ENCODE peak calls at places on chromosome 17, in seven cellular contexts. O is Panc1, M is tibial artery, U is right lobe of liver, K is cardiac muscle cell, D is left ventricle myocardium inferior, E is Peyer's patch. F is an unnamed sample. For H3K27me3, the result is how much of the 10 kb centered on the place peaks cover.

GRCh38 chr17:81599719-81600486 is 37.0 kb downstream of the NPLOC4 start:
- DNase-seq in O (no peak), M (no peak), U (no peak), K (no peak), D (peak), E (no peak), F (peak)

GRCh38 chr17:72715906-72716572 is 376.4 kb downstream of the SLC39A11 start:
- DNase-seq in O (peak), M (no peak), U (no peak), K (no peak), D (no peak), E (no peak), F (no peak)

GRCh38 chr17:78575340-78575739 is 1.9 kb downstream of the DNAH17 start:
- DNase-seq in O (no peak), M (no peak), U (no peak), K (no peak), D (no peak), E (no peak), F (no peak)

GRCh38 chr17:18167421-18167820 is 16.2 kb upstream of the ALKBH5 start:
- DNase-seq in O (no peak), M (no peak), U (no peak), K (no peak), D (no peak), E (no peak), F (no peak)

GRCh38 chr17:59798111-59798510 is 90.7 kb downstream of the VMP1 start:
- DNase-seq in O (no peak), M (no peak), U (no peak), K (no peak), D (no peak), E (no peak), F (no peak)

GRCh38 chr17:80992077-80992947 is 671 bp downstream of the CHMP6 start:
- DNase-seq in O (no peak), M (no peak), U (no peak), K (peak), D (no peak), E (peak), F (no peak)

GRCh38 chr17:72407336-72408121 is 286.7 kb downstream of the SOX9 start:
- DNase-seq in O (no peak), M (peak), U (no peak), K (no peak), D (peak), E (peak), F (peak)

GRCh38 chr17:47694818-47695663 is 1.1 kb downstream of the TBKBP1 start:
- DNase-seq in O (no peak), M (peak), U (peak), K (peak), D (peak), E (peak), F (peak)

GRCh38 chr17:71251276-71251675 is 869.5 kb upstream of the SOX9 start:
- DNase-seq in O (no peak), M (no peak), U (no peak), K (no peak), D (no peak), E (no peak), F (no peak)

GRCh38 chr17:81523139-81524062 is 4.8 kb upstream of the FSCN2 start:
- DNase-seq in O (no peak), M (peak), U (no peak), K (peak), D (no peak), E (no peak), F (peak)

GRCh38 chr17:76268015-76268749 is 3.0 kb downstream of the UBALD2 start:
- DNase-seq in O (no peak), M (peak), U (peak), K (no peak), D (peak), E (peak), F (peak)

GRCh38 chr17:7587831-7588230 is 2.1 kb downstream of the SOX15 start:
- DNase-seq in O (no peak), M (no peak), U (no peak), K (no peak), D (no peak), E (no peak), F (no peak)

GRCh38 chr17:1555618-1556471 is 6.7 kb downstream of the PITPNA start:
- DNase-seq in O (no peak), M (no peak), U (no peak), K (no peak), D (no peak), E (no peak), F (no peak)

GRCh38 chr17:49209061-49209571 is 1.3 kb downstream of the GNGT2 start:
- DNase-seq in O (no peak), M (no peak), U (no peak), K (no peak), D (no peak), E (no peak), F (no peak)

GRCh38 chr17:9924735-9925191 is 19.7 kb upstream of the RCVRN start:
- DNase-seq in O (peak), M (no peak), U (no peak), K (peak), D (peak), E (no peak), F (no peak)

GRCh38 chr17:16091773-16092172 is 92.1 kb downstream of the TTC19 start:
- DNase-seq in O (no peak), M (no peak), U (no peak), K (no peak), D (no peak), E (no peak), F (no peak)

GRCh38 chr17:63571632-63572310 is 21.5 kb downstream of the DCAF7 start:
- DNase-seq in O (no peak), M (no peak), U (no peak), K (peak), D (no peak), E (no peak), F (no peak)

GRCh38 chr17:15945493-15946209 is 721 bp downstream of the ADORA2B start:
- DNase-seq in O (no peak), M (no peak), U (no peak), K (peak), D (no peak), E (peak), F (peak)

GRCh38 chr17:8799001-8799850 is at the start of gene MFSD6L:
- DNase-seq in O (no peak), M (no peak), U (no peak), K (peak), D (no peak), E (peak), F (no peak)

GRCh38 chr17:36017799-36018198 is at the start of gene CCL23:
- DNase-seq in O (no peak), M (no peak), U (no peak), K (no peak), D (no peak), E (no peak), F (no peak)

GRCh38 chr17:82830249-82830661 is 9.6 kb downstream of the ZNF750 start:
- DNase-seq in O (no peak), M (no peak), U (no peak), K (no peak), D (peak), E (no peak), F (peak)

GRCh38 chr17:82272495-82273326 is 789 bp downstream of the CSNK1D start:
- DNase-seq in O (no peak), M (peak), U (peak), K (peak), D (peak), E (peak), F (peak)

GRCh38 chr17:45235071-45236001 is 13.7 kb downstream of the FMNL1 start:
- DNase-seq in O (no peak), M (peak), U (peak), K (peak), D (peak), E (peak), F (peak)

GRCh38 chr17:45117283-45117682 is 15.0 kb downstream of the PLCD3 start:
- DNase-seq in O (no peak), M (no peak), U (no peak), K (no peak), D (no peak), E (no peak), F (no peak)

GRCh38 chr17:79146562-79146961 is 71.9 kb downstream of the ENGASE start:
- DNase-seq in O (no peak), M (no peak), U (no peak), K (no peak), D (no peak), E (no peak), F (no peak)

GRCh38 chr17:27569257-27569722 is 61.7 kb upstream of the LGALS9 start:
- DNase-seq in O (no peak), M (no peak), U (no peak), K (peak), D (no peak), E (no peak), F (no peak)

GRCh38 chr17:81422776-81423697 is 27.8 kb downstream of the BAHCC1 start:
- DNase-seq in O (no peak), M (peak), U (peak), K (peak), D (peak), E (no peak), F (peak)

GRCh38 chr17:10368561-10368960 is 4.2 kb downstream of the MYH13 start:
- DNase-seq in O (no peak), M (no peak), U (no peak), K (no peak), D (no peak), E (no peak), F (no peak)

GRCh38 chr17:76353004-76353598 is 615 bp downstream of the PRPSAP1 start:
- DNase-seq in O (no peak), M (peak), U (peak), K (peak), D (peak), E (no peak), F (peak)

GRCh38 chr17:40281663-40282062 is 6.0 kb upstream of the CDC6 start:
- DNase-seq in O (no peak), M (no peak), U (no peak), K (no peak), D (no peak), E (no peak), F (no peak)

GRCh38 chr17:34363183-34363661 is at the start of gene CCL1:
- DNase-seq in O (no peak), M (no peak), U (no peak), K (no peak), D (no peak), E (no peak), F (no peak)
- H3K27ac ChIP-seq in O (no peak), M (no peak), U (no peak), K (no peak), D (no peak), E (no peak), F (no peak)

GRCh38 chr17:74859439-74860228 is at the start of gene GRIN2C:
- DNase-seq in O (no peak), M (no peak), U (no peak), K (peak), D (no peak), E (no peak), F (no peak)
- H3K27me3 ChIP-seq in O (under half), M (under half), U (under half), K (half or more), D (half or more), E (under half), F (half or more)

GRCh38 chr17:61400786-61401279 is 1.2 kb downstream of the TBX2 start:
- DNase-seq in O (no peak), M (peak), U (no peak), K (peak), D (no peak), E (no peak), F (no peak)
- TF ChIP-seq CTCF in O (no peak), M (no peak), U (no peak), K (no peak), D (no peak), E (no peak), F (no peak)

DNA sequence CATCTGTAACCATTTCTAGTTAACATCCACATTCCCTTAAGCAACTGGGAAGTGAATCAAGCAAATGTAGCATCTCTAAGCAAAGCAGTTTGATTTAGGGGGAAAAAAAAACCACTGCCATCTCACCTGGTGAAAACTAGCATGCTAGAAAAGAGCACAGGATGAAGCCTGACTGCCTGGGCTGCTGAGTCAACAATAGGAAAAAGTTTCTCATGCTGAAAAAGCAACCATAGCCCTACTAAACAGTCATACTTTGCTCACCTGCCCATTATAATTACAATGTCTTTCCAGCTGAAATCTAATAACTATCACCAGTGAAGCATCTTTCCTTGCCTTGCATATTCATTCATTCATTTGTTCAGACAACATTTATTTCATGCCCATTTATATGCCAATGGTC is 139.4 kb downstream of the ANKFN1 start:
- DNase-seq in O (no peak), M (no peak), U (no peak), K (no peak), D (no peak), E (no peak), F (no peak)
- H3K27ac ChIP-seq in O (no peak), M (no peak), U (no peak), K (no peak), D (no peak), E (no peak), F (no peak)

DNA sequence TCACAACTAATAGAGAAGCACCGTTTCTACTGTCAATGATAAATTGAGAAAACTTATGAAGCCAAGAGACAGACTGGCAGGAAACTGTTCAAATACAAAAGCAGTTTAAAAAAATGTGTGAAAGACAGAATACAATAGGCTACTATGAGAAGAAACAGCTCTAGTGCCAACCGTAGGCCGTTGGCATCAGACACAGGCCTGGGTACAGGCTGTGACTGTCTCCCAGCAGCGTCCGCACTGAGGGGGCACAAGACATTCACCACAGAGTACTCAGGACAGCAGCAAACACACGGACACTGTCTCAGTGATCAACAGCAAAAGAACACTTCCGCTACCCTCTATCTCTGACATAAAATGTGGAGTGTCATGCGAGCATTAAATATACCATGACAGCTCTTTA is 7.8 kb upstream of the C1QBP start:
- DNase-seq in O (no peak), M (no peak), U (no peak), K (no peak), D (no peak), E (no peak), F (no peak)
- H3K27me3 ChIP-seq in O (under half), M (under half), U (under half), K (under half), D (under half), E (under half), F (under half)

GRCh38 chr17:66349549-66350245 is 47.3 kb downstream of the PRKCA start:
- DNase-seq in O (no peak), M (no peak), U (no peak), K (no peak), D (no peak), E (no peak), F (peak)
- TF ChIP-seq CTCF in O (no peak), M (no peak), U (no peak), K (no peak), D (no peak), E (no peak), F (no peak)

GRCh38 chr17:58741121-58741625 is 14.5 kb upstream of the PPM1E start:
- DNase-seq in O (no peak), M (no peak), U (no peak), K (no peak), D (no peak), E (no peak), F (no peak)
- H3K27ac ChIP-seq in O (no peak), M (no peak), U (peak), K (no peak), D (no peak), E (no peak), F (no peak)

DNA sequence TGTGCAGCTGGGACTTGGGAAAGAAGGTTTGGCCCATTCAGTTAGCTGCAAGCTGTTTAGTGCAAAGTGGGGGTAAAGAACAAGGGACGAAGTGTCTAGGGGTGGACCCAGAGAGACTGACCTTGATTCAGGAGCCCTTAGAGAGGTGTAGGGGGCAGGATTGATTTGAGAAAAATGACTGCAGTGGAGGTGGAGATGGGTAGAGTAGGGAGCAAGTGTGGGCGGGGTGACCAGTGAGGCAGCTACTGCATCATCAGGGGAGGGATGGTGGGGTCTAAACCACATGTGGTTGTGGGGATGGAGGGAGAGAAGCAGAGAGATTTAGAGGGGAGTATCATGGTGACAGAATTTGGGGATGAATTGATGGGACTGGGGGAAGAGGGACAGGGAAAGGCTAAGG is 27.2 kb upstream of the PHF12 start:
- DNase-seq in O (no peak), M (no peak), U (no peak), K (no peak), D (no peak), E (no peak), F (no peak)
- H3K27me3 ChIP-seq in O (under half), M (under half), U (under half), K (under half), D (under half), E (under half), F (under half)

F was measured in heart right ventricle.